ENCODE peak calls at places on chromosomes 3 and 15, in nine cellular contexts. O is GM12878, J is ovary, P is heart left ventricle, R is endothelial cell of umbilical vein, S is A549, E is suprapubic skin, C is IMR-90, Y is stomach. V is an unnamed sample.

GRCh38 chr3:139774570-139775302 is 97.0 kb upstream of the NMNAT3 start:
- DNase-seq in O (no peak), J (peak; percentile 22), P (no peak), R (no peak), S (no peak), E (no peak), C (no peak), Y (no peak), V (peak; percentile 29)

GRCh38 chr3:74633021-74633420 is 18.6 kb upstream of the CNTN3 start:
- DNase-seq in O (no peak), J (no peak), P (no peak), R (no peak), S (no peak), E (no peak), C (peak; percentile 45), Y (no peak), V (no peak)

GRCh38 chr3:160374925-160375324 is 24.1 kb downstream of the IFT80 start:
- DNase-seq in O (no peak), J (no peak), P (no peak), R (no peak), S (no peak), E (no peak), C (no peak), Y (no peak), V (no peak)

GRCh38 chr3:43389388-43390254 is 103.3 kb downstream of the SNRK start:
- DNase-seq in O (peak; percentile 19), J (no peak), P (peak; percentile 58), R (peak; percentile 97), S (no peak), E (no peak), C (peak; percentile 88), Y (peak; percentile 57), V (peak; percentile 72)

GRCh38 chr3:158983480-158983879 is 181.6 kb downstream of the MFSD1 start:
- DNase-seq in O (no peak), J (no peak), P (no peak), R (no peak), S (no peak), E (no peak), C (no peak), Y (no peak), V (no peak)

GRCh38 chr3:135238201-135238600 is 443.1 kb downstream of the EPHB1 start:
- DNase-seq in O (no peak), J (no peak), P (no peak), R (no peak), S (no peak), E (no peak), C (no peak), Y (no peak), V (no peak)

GRCh38 chr15:43977072-43977884 is 150.5 kb downstream of the WDR76 start:
- DNase-seq in O (peak; percentile 63), J (no peak), P (no peak), R (peak; percentile 29), S (no peak), E (no peak), C (no peak), Y (no peak), V (no peak)

GRCh38 chr3:119098620-119099222 is 47.2 kb upstream of the TEX55 start:
- DNase-seq in O (no peak), J (no peak), P (no peak), R (peak; percentile 40), S (peak; percentile 53), E (no peak), C (peak; percentile 40), Y (no peak), V (peak; percentile 25)

GRCh38 chr15:79101866-79102581 is 11.4 kb upstream of the RASGRF1 start:
- DNase-seq in O (no peak), J (no peak), P (no peak), R (no peak), S (no peak), E (no peak), C (peak; percentile 7), Y (no peak), V (no peak)

GRCh38 chr3:124492824-124493223 is 237.4 kb upstream of the UMPS start:
- DNase-seq in O (no peak), J (no peak), P (peak; percentile 43), R (peak; percentile 35), S (peak; percentile 64), E (no peak), C (peak; percentile 55), Y (peak; percentile 76), V (peak; percentile 74)

GRCh38 chr3:122105626-122106025 is 50.5 kb downstream of the CD86 start:
- DNase-seq in O (no peak), J (peak; percentile 22), P (no peak), R (no peak), S (no peak), E (no peak), C (peak; percentile 4), Y (no peak), V (no peak)

GRCh38 chr15:28109626-28110415 is 10.7 kb upstream of the OCA2 start:
- DNase-seq in O (no peak), J (peak; percentile 13), P (no peak), R (no peak), S (no peak), E (peak; percentile 17), C (no peak), Y (no peak), V (no peak)

GRCh38 chr3:11949351-11949750 is 54.8 kb upstream of the SYN2 start:
- DNase-seq in O (no peak), J (no peak), P (no peak), R (no peak), S (no peak), E (no peak), C (no peak), Y (no peak), V (no peak)

GRCh38 chr3:184275302-184275701 is 520 bp upstream of the ECE2 start:
- DNase-seq in O (no peak), J (no peak), P (no peak), R (no peak), S (no peak), E (no peak), C (no peak), Y (no peak), V (peak; percentile 27)

GRCh38 chr3:14847613-14848541 is 29.1 kb downstream of the FGD5 start:
- DNase-seq in O (no peak), J (no peak), P (peak; percentile 87), R (peak; percentile 43), S (peak; percentile 13), E (peak; percentile 77), C (no peak), Y (peak; percentile 59), V (no peak)

GRCh38 chr3:55416381-55416821 is 70.7 kb downstream of the WNT5A start:
- DNase-seq in O (no peak), J (no peak), P (no peak), R (no peak), S (peak; percentile 22), E (no peak), C (peak; percentile 93), Y (no peak), V (no peak)

DNA sequence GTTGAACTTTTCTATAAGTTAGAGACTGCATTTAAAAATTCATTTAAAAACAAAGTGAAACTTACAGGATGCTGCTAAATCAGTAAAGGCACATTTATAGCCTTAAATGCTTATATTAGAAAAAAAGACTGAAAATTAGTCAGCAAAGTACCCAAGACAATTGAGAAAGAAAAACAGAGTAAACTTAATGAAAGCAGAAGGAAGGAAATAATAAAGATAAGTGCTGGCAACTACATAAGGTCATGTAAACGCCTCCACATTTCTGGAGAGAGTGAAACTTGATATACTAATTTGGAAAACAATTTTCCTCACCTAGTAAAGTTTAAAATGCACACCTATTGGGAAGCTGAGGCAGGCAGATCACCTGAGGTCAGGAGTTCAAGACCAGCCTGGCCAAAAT is 58.2 kb upstream of the ACAN start:
- DNase-seq in O (no peak), J (no peak), P (no peak), R (peak; percentile 53), S (no peak), E (no peak), C (no peak), Y (no peak), V (no peak)
- H3K9me3 ChIP-seq in O (no peaks in the 10 kb centered on the region), J (no peaks in the 10 kb centered on the region), P (no peaks in the 10 kb centered on the region), R (no peaks in the 10 kb centered on the region), S (peaks cover 2% of the 10 kb centered on the region), E (no peaks in the 10 kb centered on the region), C (no peaks in the 10 kb centered on the region), Y (no peaks in the 10 kb centered on the region), V (no peaks in the 10 kb centered on the region)

DNA sequence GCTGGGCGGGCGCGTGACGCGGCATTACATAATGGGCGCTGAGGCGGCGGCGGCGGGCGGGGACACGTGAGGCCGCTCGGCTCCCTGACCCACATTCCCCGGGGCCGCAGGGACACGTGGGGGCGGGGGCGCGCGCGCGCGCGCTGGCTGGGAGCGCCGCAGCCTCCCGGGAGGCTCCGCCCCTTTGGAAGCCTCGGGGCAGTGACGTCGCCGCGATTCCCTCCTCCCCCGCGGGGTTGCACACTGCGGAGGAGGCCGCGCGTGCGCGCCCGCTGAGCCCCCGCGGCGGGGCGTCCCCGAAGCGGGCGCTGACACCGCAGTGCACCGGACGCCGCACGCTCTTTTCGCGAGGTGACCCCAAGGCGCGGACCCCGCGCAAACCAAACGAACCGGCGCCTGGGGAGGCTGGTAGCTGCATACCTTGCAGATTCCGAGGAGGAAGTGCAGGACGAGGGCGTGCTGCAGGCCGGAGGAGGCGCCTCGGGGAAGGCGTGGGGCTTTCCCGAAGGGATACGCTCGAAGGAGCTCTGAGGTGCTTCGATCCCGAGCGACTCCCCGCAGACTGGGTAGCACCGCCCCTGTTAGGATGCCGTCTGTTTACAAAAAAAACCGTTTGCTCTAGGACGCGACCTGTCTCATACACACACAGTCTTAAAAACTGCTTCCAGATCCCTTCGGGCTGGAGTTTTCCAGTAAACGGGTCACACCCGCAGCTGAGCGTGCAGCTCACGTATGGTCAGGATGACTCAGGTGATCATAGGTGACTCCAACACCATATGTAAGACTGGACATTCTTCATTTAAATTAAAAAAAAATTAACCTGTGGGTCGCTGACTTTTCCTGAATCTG is 1.0 kb downstream of the NR1D2 start:
- DNase-seq in O (peak; percentile 66), J (peak; percentile 100), P (peak; percentile 98), R (peak; percentile 98), S (peak; percentile 97), E (peak; percentile 98), C (peak; percentile 93), Y (peak; percentile 99), V (peak; percentile 98)
- TF ChIP-seq POLR2A in O (peak; percentile 78), J (peak; percentile 68), P (no peak), R (no peak), S (no peak), E (no peak), C (peak; percentile 60), Y (peak; percentile 35), V (peak; percentile 82)

GRCh38 chr3:52504977-52505376 is 9.8 kb downstream of the STAB1 start:
- DNase-seq in O (no peak), J (no peak), P (no peak), R (no peak), S (no peak), E (no peak), C (no peak), Y (no peak), V (no peak)
- H3K9me3 ChIP-seq in O (no peaks in the 10 kb centered on the region), J (no peaks in the 10 kb centered on the region), P (no peaks in the 10 kb centered on the region), R (no peaks in the 10 kb centered on the region), S (no peaks in the 10 kb centered on the region), E (no peaks in the 10 kb centered on the region), C (no peaks in the 10 kb centered on the region), Y (no peaks in the 10 kb centered on the region), V (no peaks in the 10 kb centered on the region)

GRCh38 chr3:141370065-141370533 is 1.8 kb downstream of the ZBTB38 start:
- DNase-seq in O (peak; percentile 96), J (peak; percentile 59), P (peak; percentile 53), R (peak; percentile 94), S (peak; percentile 92), E (no peak), C (peak; percentile 90), Y (peak; percentile 29), V (peak; percentile 68)
- TF ChIP-seq POLR2A in O (peak; percentile 53), J (no peak), P (no peak), R (peak; percentile 41), S (no peak), E (no peak), C (no peak), Y (no peak), V (no peak)